ENCODE peak calls at places on chromosomes 6 and 20, in four cellular contexts. U is SK-N-SH, Q is K562, T is GM12878. Z is an unnamed sample.

GRCh38 chr20:24672886-24673677 is 203.7 kb downstream of the SYNDIG1 start:
- DNase-seq in U (no peak), Q (no peak), T (no peak), Z (no peak)

GRCh38 chr20:33131949-33132822 is 35.8 kb upstream of the BPIFA2 start:
- DNase-seq in U (no peak), Q (no peak), T (no peak), Z (no peak)

GRCh38 chr6:28944412-28945006 is 20.7 kb upstream of the TRIM27 start:
- DNase-seq in U (peak), Q (peak), T (peak), Z (peak)

GRCh38 chr6:141580988-141581387 is 551.7 kb upstream of the GJE1 start:
- DNase-seq in U (no peak), Q (no peak), T (no peak), Z (no peak)

GRCh38 chr6:157800420-157801237 is 22.4 kb upstream of the SNX9 start:
- DNase-seq in U (no peak), Q (no peak), T (peak), Z (no peak)

GRCh38 chr6:125913864-125914351 is 42.7 kb upstream of the HINT3 start:
- DNase-seq in U (no peak), Q (no peak), T (no peak), Z (no peak)

GRCh38 chr6:110656492-110656891 is 158.8 kb downstream of the CDK19 start:
- DNase-seq in U (no peak), Q (no peak), T (no peak), Z (peak)

GRCh38 chr6:21459646-21460045 is 133.9 kb upstream of the SOX4 start:
- DNase-seq in U (no peak), Q (no peak), T (no peak), Z (no peak)

GRCh38 chr6:97958143-97958542 is 675.1 kb upstream of the MMS22L start:
- DNase-seq in U (no peak), Q (no peak), T (no peak), Z (no peak)

GRCh38 chr6:21586760-21587181 is 6.8 kb upstream of the SOX4 start:
- DNase-seq in U (no peak), Q (no peak), T (no peak), Z (no peak)

GRCh38 chr20:11581271-11581670 is 336.4 kb upstream of the BTBD3 start:
- DNase-seq in U (no peak), Q (no peak), T (no peak), Z (peak)

GRCh38 chr6:18387061-18387721 is at the start of gene RNF144B:
- DNase-seq in U (peak), Q (no peak), T (peak), Z (peak)

GRCh38 chr20:31674895-31675827 is 37.4 kb downstream of the COX4I2 start:
- DNase-seq in U (peak), Q (peak), T (no peak), Z (no peak)

GRCh38 chr6:40386200-40386599 is 201.0 kb downstream of the LRFN2 start:
- DNase-seq in U (peak), Q (no peak), T (no peak), Z (no peak)

GRCh38 chr6:137820952-137821351 is 46.1 kb upstream of the TNFAIP3 start:
- DNase-seq in U (no peak), Q (no peak), T (no peak), Z (no peak)

GRCh38 chr6:53464942-53465460 is 79.9 kb downstream of the GCLC start:
- DNase-seq in U (no peak), Q (no peak), T (no peak), Z (no peak)

GRCh38 chr6:169991031-169991390 is 239.6 kb downstream of the ERMARD start:
- DNase-seq in U (no peak), Q (no peak), T (no peak), Z (no peak)

GRCh38 chr6:134132494-134133141 is 80.2 kb upstream of the SLC2A12 start:
- DNase-seq in U (no peak), Q (no peak), T (no peak), Z (no peak)

GRCh38 chr6:147117580-147117979 is 86.6 kb upstream of the STXBP5 start:
- DNase-seq in U (no peak), Q (no peak), T (no peak), Z (no peak)

GRCh38 chr6:78436335-78436734 is 431.0 kb upstream of the IRAK1BP1 start:
- DNase-seq in U (no peak), Q (no peak), T (no peak), Z (peak)

GRCh38 chr20:301886-302848 is 4.8 kb downstream of the ZCCHC3 start:
- DNase-seq in U (no peak), Q (no peak), T (no peak), Z (no peak)

GRCh38 chr6:113651120-113651519 is 206.0 kb upstream of the MARCKS start:
- DNase-seq in U (peak), Q (no peak), T (no peak), Z (no peak)

GRCh38 chr6:17038316-17038715 is 63.5 kb upstream of the STMND1 start:
- DNase-seq in U (no peak), Q (no peak), T (no peak), Z (no peak)

GRCh38 chr6:15901141-15902115 is 227.5 kb upstream of the MYLIP start:
- DNase-seq in U (no peak), Q (peak), T (peak), Z (no peak)

GRCh38 chr6:70651326-70651905 is 16.3 kb upstream of the SMAP1 start:
- DNase-seq in U (no peak), Q (no peak), T (no peak), Z (no peak)

GRCh38 chr6:26415791-26416190 is 13.7 kb downstream of the BTN3A1 start:
- DNase-seq in U (no peak), Q (no peak), T (no peak), Z (no peak)

GRCh38 chr20:10119336-10119735 is 84.5 kb downstream of the ANKEF1 start:
- DNase-seq in U (no peak), Q (no peak), T (no peak), Z (no peak)

GRCh38 chr6:165308926-165309731 is at the start of gene C6orf118:
- DNase-seq in U (peak), Q (no peak), T (no peak), Z (no peak)

GRCh38 chr20:8326196-8326595 is 194.1 kb downstream of the PLCB1 start:
- DNase-seq in U (no peak), Q (no peak), T (no peak), Z (no peak)

GRCh38 chr6:170212956-170213636 is 77.8 kb downstream of the DLL1 start:
- DNase-seq in U (no peak), Q (no peak), T (no peak), Z (no peak)

GRCh38 chr6:37429352-37429750 is 3.7 kb upstream of the CMTR1 start:
- DNase-seq in U (no peak), Q (no peak), T (no peak), Z (no peak)

GRCh38 chr6:19736066-19736465 is 101.1 kb upstream of the ID4 start:
- DNase-seq in U (no peak), Q (no peak), T (no peak), Z (no peak)

GRCh38 chr6:127606131-127606562 is 29.2 kb downstream of the C6orf58 start:
- DNase-seq in U (peak), Q (no peak), T (no peak), Z (peak)

GRCh38 chr6:20997143-20997792 is 463.0 kb downstream of the CDKAL1 start:
- DNase-seq in U (no peak), Q (no peak), T (no peak), Z (no peak)

GRCh38 chr6:3876131-3876530 is 27.0 kb downstream of the FAM50B start:
- DNase-seq in U (no peak), Q (no peak), T (no peak), Z (no peak)

GRCh38 chr6:139852067-139852466 is 477.6 kb upstream of the CITED2 start:
- DNase-seq in U (no peak), Q (no peak), T (no peak), Z (no peak)

GRCh38 chr20:50330504-50331313 is 140.1 kb downstream of the CEBPB start:
- DNase-seq in U (no peak), Q (no peak), T (no peak), Z (peak)

GRCh38 chr6:74408844-74409243 is 712.8 kb downstream of the CD109 start:
- DNase-seq in U (no peak), Q (no peak), T (no peak), Z (no peak)

GRCh38 chr20:63814833-63815612 is 16.0 kb downstream of the ZBTB46 start:
- DNase-seq in U (no peak), Q (no peak), T (no peak), Z (no peak)

GRCh38 chr20:45315672-45316071 is 7.6 kb upstream of the MATN4 start:
- DNase-seq in U (no peak), Q (no peak), T (no peak), Z (no peak)

DNA sequence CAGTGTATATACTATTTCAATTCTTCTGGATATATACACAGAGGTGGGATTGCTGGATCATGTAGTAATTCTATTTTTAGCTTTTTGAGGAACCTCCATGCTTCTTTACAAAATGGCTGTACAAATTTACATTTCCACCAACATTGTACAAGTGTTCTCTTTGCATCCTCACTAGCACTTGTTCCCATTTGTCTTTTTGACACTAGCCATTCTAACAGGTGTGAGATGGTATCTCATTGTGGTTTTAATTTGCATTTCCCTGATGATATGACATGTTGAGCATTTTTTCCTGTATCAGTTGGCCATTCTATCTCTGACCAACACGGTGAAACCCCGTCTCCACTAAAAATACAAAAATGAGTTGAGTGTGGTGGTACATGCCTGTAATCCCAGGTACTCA is 68.1 kb upstream of the PMEPA1 start:
- DNase-seq in U (no peak), Q (no peak), T (no peak), Z (no peak)
- TF ChIP-seq ZBTB33 in U (no peak), Q (no peak), T (no peak), Z (no peak)

GRCh38 chr20:59075934-59076508 is 33.4 kb upstream of the PRELID3B start:
- DNase-seq in U (no peak), Q (no peak), T (no peak), Z (no peak)

GRCh38 chr20:59077705-59078104 is 35.1 kb upstream of the PRELID3B start:
- DNase-seq in U (no peak), Q (no peak), T (no peak), Z (no peak)

GRCh38 chr20:59081036-59081435 is 38.5 kb upstream of the PRELID3B start:
- DNase-seq in U (no peak), Q (no peak), T (no peak), Z (no peak)

GRCh38 chr20:59074456-59074855 is 31.9 kb upstream of the PRELID3B start:
- DNase-seq in U (no peak), Q (no peak), T (no peak), Z (no peak)

GRCh38 chr20:59078231-59078630 is 35.6 kb upstream of the PRELID3B start:
- DNase-seq in U (no peak), Q (no peak), T (no peak), Z (no peak)
- TF ChIP-seq POLR2AphosphoS5 in U (no peak), Q (no peak), T (no peak), Z (no peak)

DNA sequence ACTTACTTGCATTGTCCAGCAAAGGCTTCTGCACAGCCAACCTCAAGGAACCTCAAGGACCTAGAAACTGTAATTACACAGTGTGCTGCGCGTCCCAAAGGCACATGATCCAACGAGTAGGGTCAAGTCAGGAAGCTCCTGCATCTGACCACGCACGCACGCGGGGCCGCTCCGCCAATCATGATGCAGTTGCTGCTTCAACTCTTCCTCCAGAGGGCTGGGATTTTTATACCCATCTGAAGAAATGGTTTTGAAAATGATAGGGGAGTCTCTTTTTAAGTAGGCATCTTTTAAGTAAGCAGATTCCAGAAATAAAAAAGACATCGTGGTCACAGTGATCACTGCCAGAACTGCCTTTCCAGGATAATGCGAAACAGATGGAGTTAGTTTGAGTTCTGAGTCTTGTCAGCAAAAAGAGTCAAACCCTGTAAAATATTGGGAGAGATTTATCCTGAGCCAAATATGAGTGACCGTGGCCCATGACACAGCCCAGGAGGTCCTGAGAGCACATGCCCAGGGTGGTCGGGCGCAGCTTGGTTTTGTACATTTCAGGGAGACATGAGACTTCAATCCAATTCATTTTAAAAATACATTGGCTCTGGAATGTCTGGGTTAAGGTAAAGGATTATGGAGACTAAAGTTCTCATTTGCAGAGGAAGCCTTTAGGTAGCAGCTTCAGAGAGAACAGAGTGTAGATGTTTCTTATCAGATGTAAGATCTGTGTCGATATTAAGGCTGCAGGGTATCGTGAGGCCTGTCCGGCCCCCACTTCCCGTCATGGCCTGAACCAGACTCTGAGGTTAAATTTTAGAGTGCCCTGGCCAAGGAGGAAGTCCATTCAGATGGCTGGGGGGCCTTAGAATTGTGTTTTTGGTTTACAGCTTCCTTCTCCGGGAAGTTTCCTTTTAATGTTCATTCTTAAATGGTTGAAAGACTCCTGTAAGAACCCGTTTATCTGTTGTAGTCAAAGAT is 34.2 kb downstream of the KIF25 start:
- DNase-seq in U (no peak), Q (no peak), T (no peak), Z (no peak)
- TF ChIP-seq ZBTB33 in U (no peak), Q (peak), T (no peak), Z (no peak)

DNA sequence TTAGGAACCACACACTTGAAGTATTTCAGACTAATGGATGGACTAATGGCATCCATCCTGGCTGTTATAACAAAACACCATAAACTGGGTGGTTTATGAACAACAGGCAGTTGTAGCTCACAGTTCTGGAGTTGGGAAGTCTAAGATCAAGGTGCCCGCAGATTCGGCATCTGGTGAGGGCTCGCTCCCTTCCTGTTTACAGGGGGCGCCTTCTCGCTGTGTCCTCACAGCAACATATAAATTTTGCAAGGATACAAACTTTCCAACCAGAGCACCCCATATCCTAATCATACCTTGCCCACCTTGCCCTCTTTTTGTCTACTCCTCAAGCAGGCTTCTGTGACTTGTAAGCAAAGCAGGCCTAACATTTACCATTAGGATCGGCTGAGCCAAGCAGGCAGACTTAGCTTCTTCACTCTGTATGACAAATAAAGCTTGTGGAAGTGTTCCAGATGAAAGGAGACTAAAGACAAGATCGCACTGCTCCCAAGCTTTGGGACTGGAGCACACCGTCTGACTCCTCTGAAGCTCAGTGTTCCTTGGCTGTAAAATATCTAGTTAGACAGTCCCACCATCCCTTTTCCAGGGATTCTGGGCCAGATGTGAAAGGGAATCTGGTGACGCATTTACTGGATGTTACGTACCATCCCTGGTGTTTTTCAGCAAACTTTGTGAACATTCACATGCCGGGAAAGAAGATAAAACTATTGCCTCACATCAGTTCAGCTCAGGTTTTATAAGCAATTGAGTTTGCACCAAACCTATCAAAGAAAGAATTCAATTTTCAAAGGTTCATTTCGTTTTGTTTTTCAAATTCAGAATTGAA is 34.8 kb downstream of the GFOD1 start:
- DNase-seq in U (no peak), Q (no peak), T (no peak), Z (no peak)
- TF ChIP-seq POLR2AphosphoS5 in U (no peak), Q (no peak), T (no peak), Z (no peak)

DNA sequence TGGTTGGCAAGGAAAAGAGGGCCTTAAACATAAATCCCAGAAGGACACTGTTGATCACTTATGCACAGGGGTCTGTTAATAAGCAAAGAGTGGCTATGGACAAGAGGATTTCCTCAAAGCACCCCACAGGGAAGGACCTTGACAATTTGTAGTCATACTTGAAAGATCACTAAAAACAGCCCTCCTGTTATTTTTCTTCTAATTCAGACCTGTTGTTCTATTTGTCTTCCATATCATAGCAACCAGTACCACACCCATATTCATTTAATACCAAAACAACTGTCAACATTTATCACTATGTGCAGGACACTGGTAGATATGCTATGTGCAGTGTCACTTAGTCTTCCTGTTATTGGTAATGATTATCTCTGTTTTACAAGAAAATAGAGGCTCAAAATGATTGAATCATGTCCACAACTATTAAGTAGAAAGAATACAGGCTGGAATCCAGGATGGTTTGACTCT is 3.2 kb upstream of the DYNLRB1 start:
- DNase-seq in U (no peak), Q (no peak), T (no peak), Z (no peak)
- TF ChIP-seq ZBTB33 in U (no peak), Q (no peak), T (no peak), Z (no peak)

DNA sequence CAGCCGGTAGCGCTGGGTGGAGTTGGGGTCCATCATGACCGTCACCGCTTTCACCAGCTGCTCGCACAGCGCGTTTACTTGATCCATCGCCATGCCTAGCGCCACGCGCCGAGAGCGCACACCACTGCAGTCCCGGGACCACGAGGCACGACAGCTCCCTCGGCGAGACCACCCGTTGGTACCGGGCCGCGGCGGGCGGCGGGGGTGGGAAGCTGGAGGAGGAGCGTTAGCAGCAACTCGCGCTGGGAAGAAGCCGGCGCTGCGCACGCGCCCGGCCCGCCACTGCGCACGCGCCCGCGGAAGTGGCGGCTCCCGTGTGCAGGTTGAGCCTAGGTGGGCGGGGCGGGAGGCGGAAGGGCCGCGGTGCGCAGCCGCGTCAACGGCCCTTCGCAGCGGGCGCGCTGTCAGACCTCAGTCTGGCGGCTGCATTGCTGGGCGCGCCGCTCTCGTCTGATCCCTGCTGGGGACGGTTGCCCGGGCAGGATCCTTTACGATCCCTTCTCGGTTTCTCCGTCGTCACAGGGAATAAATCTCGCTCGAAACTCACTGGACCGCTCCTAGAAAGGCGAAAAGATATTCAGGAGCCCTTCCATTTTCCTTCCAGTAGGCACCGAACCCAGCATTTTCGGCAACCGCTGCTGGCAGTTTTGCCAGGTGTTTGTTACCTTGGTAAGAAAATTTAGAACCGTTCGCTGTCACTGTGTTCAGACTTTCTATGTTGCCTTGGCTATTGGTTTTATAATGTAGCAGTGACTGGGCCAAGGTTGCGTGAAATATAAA is at the start of the genes POLH and XPO5:
- DNase-seq in U (peak), Q (peak), T (peak), Z (peak)
- TF ChIP-seq POLR2AphosphoS5 in U (peak), Q (peak), T (peak), Z (peak)

Z was measured in HepG2.